ENCODE peak calls at places on chromosomes 2 and 18, in seven cellular contexts. One of them, this sample, is unnamed. For H3K27me3 and H3K36me3, the result is how much of the 10 kb centered on the place peaks cover.

GRCh38 chr2:133247613-133248012 is 320.6 kb downstream of the NCKAP5 start:
- DNase-seq in aorta: no peak
- DNase-seq in effector memory CD4-positive, alpha-beta T cell: no peak
- DNase-seq in cardiac muscle cell: no peak
- DNase-seq in lung: no peak
- DNase-seq in heart left ventricle: no peak
- DNase-seq in SK-N-SH: no peak
- DNase-seq in this sample: no peak

GRCh38 chr2:10286216-10287037 is 16.3 kb upstream of the HPCAL1 start:
- DNase-seq in aorta: no peak
- DNase-seq in effector memory CD4-positive, alpha-beta T cell: no peak
- DNase-seq in cardiac muscle cell: no peak
- DNase-seq in lung: peak
- DNase-seq in heart left ventricle: peak
- DNase-seq in SK-N-SH: peak
- DNase-seq in this sample: peak

GRCh38 chr2:99867690-99868089 is 274.7 kb downstream of the AFF3 start:
- DNase-seq in aorta: no peak
- DNase-seq in effector memory CD4-positive, alpha-beta T cell: no peak
- DNase-seq in cardiac muscle cell: peak
- DNase-seq in lung: no peak
- DNase-seq in heart left ventricle: no peak
- DNase-seq in SK-N-SH: peak
- DNase-seq in this sample: no peak

GRCh38 chr2:2834105-2834504 is 503.0 kb upstream of the MYT1L start:
- DNase-seq in aorta: no peak
- DNase-seq in effector memory CD4-positive, alpha-beta T cell: no peak
- DNase-seq in cardiac muscle cell: no peak
- DNase-seq in lung: no peak
- DNase-seq in heart left ventricle: no peak
- DNase-seq in SK-N-SH: no peak
- DNase-seq in this sample: no peak

GRCh38 chr2:105125428-105125827 is 87.6 kb downstream of the MRPS9 start:
- DNase-seq in aorta: no peak
- DNase-seq in effector memory CD4-positive, alpha-beta T cell: no peak
- DNase-seq in cardiac muscle cell: no peak
- DNase-seq in lung: no peak
- DNase-seq in heart left ventricle: no peak
- DNase-seq in SK-N-SH: peak
- DNase-seq in this sample: no peak

GRCh38 chr18:64287926-64288325 is 139.0 kb upstream of the LINC00305 start:
- DNase-seq in aorta: no peak
- DNase-seq in effector memory CD4-positive, alpha-beta T cell: no peak
- DNase-seq in cardiac muscle cell: no peak
- DNase-seq in lung: no peak
- DNase-seq in heart left ventricle: no peak
- DNase-seq in SK-N-SH: no peak
- DNase-seq in this sample: no peak

GRCh38 chr2:160328748-160329147 is 128.7 kb upstream of the ITGB6 start:
- DNase-seq in aorta: no peak
- DNase-seq in effector memory CD4-positive, alpha-beta T cell: no peak
- DNase-seq in cardiac muscle cell: no peak
- DNase-seq in lung: no peak
- DNase-seq in heart left ventricle: no peak
- DNase-seq in SK-N-SH: no peak
- DNase-seq in this sample: no peak

GRCh38 chr2:98091738-98092137 is 4.8 kb downstream of the VWA3B start:
- DNase-seq in aorta: no peak
- DNase-seq in effector memory CD4-positive, alpha-beta T cell: no peak
- DNase-seq in cardiac muscle cell: no peak
- DNase-seq in lung: no peak
- DNase-seq in heart left ventricle: no peak
- DNase-seq in SK-N-SH: no peak
- DNase-seq in this sample: peak

GRCh38 chr2:54176577-54176976 is 61.2 kb downstream of the ACYP2 start:
- DNase-seq in aorta: no peak
- DNase-seq in effector memory CD4-positive, alpha-beta T cell: no peak
- DNase-seq in cardiac muscle cell: peak
- DNase-seq in lung: peak
- DNase-seq in heart left ventricle: peak
- DNase-seq in SK-N-SH: peak
- DNase-seq in this sample: no peak

GRCh38 chr2:121776885-121777698 is 21.6 kb downstream of the TSN start:
- DNase-seq in aorta: no peak
- DNase-seq in effector memory CD4-positive, alpha-beta T cell: no peak
- DNase-seq in cardiac muscle cell: peak
- DNase-seq in lung: no peak
- DNase-seq in heart left ventricle: no peak
- DNase-seq in SK-N-SH: no peak
- DNase-seq in this sample: no peak

GRCh38 chr2:168685619-168686453 is 116.6 kb upstream of the NOSTRIN start:
- DNase-seq in aorta: no peak
- DNase-seq in effector memory CD4-positive, alpha-beta T cell: no peak
- DNase-seq in cardiac muscle cell: peak
- DNase-seq in lung: no peak
- DNase-seq in heart left ventricle: no peak
- DNase-seq in SK-N-SH: peak
- DNase-seq in this sample: no peak

DNA sequence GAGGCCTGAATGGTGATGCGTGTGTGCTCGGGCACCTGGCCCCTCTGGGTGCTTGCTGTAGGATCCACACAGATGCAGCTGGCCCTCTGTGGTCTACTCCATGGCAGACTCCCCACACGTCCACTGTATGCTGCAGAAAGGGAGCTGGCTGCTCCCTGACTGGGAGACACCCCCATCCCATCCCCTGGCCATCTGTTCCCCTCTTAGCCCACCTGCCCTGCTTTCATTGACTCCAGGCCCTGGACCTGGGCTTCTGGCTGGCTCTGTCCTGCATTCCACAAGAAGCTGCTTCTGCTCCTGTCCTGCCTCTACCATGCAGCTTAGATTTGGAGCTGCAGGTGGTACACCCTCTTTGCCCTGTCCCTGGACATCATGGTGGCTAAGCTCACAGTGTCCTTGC is 80.1 kb downstream of the FHOD3 start:
- DNase-seq in aorta: no peak
- DNase-seq in effector memory CD4-positive, alpha-beta T cell: no peak
- DNase-seq in cardiac muscle cell: no peak
- DNase-seq in lung: no peak
- DNase-seq in heart left ventricle: no peak
- DNase-seq in SK-N-SH: peak
- DNase-seq in this sample: no peak
- H3K27me3 ChIP-seq in aorta: under half
- H3K27me3 ChIP-seq in effector memory CD4-positive, alpha-beta T cell: under half
- H3K27me3 ChIP-seq in cardiac muscle cell: under half
- H3K27me3 ChIP-seq in lung: under half
- H3K27me3 ChIP-seq in heart left ventricle: under half
- H3K27me3 ChIP-seq in SK-N-SH: under half
- H3K27me3 ChIP-seq in this sample: under half

DNA sequence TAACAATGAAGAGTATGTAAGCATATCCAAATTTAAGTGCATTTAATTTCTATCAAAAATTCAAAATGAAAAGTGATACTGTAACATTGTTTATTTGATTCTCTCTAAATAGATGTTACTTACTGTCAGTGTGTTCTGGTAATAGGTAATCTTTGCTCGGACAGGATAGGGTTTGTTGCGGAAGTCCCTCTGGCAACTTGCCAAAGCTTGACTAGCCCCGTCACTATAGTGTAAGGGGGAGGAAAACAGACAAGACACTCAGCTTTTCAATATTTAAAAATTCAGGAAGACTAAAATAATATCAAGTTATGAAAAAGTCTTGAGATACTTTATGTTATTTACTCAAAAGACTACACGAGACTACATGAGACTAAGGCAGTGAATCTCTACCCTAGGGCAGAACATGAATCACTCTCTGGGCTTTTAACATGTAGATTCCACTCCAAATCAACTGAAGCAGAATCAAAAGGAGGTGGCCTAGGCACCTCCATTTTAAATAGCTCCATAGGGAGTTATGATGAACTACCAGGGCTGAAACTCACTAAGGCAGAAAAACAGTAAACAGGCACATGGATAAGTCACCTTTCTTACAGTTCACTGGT is 5.9 kb downstream of the LMAN1 start:
- DNase-seq in aorta: no peak
- DNase-seq in effector memory CD4-positive, alpha-beta T cell: no peak
- DNase-seq in cardiac muscle cell: peak
- DNase-seq in lung: no peak
- DNase-seq in heart left ventricle: no peak
- DNase-seq in SK-N-SH: peak
- DNase-seq in this sample: no peak
- H3K36me3 ChIP-seq in aorta: under half
- H3K36me3 ChIP-seq in effector memory CD4-positive, alpha-beta T cell: under half
- H3K36me3 ChIP-seq in cardiac muscle cell: half or more
- H3K36me3 ChIP-seq in lung: under half
- H3K36me3 ChIP-seq in heart left ventricle: half or more
- H3K36me3 ChIP-seq in SK-N-SH: half or more
- H3K36me3 ChIP-seq in this sample: half or more

GRCh38 chr2:942775-943460 is 7.7 kb upstream of the SNTG2 start:
- DNase-seq in aorta: no peak
- DNase-seq in effector memory CD4-positive, alpha-beta T cell: no peak
- DNase-seq in cardiac muscle cell: no peak
- DNase-seq in lung: no peak
- DNase-seq in heart left ventricle: no peak
- DNase-seq in SK-N-SH: no peak
- DNase-seq in this sample: no peak

GRCh38 chr2:938181-939005 is 12.3 kb upstream of the SNTG2 start:
- DNase-seq in aorta: no peak
- DNase-seq in effector memory CD4-positive, alpha-beta T cell: no peak
- DNase-seq in cardiac muscle cell: peak
- DNase-seq in lung: no peak
- DNase-seq in heart left ventricle: no peak
- DNase-seq in SK-N-SH: no peak
- DNase-seq in this sample: no peak

GRCh38 chr2:941811-942360 is 8.8 kb upstream of the SNTG2 start:
- DNase-seq in aorta: no peak
- DNase-seq in effector memory CD4-positive, alpha-beta T cell: no peak
- DNase-seq in cardiac muscle cell: no peak
- DNase-seq in lung: no peak
- DNase-seq in heart left ventricle: no peak
- DNase-seq in SK-N-SH: no peak
- DNase-seq in this sample: no peak

GRCh38 chr2:937530-937929 is 13.1 kb upstream of the SNTG2 start:
- DNase-seq in aorta: no peak
- DNase-seq in effector memory CD4-positive, alpha-beta T cell: no peak
- DNase-seq in cardiac muscle cell: peak
- DNase-seq in lung: no peak
- DNase-seq in heart left ventricle: no peak
- DNase-seq in SK-N-SH: no peak
- DNase-seq in this sample: no peak

GRCh38 chr2:939936-940620 is 10.6 kb upstream of the SNTG2 start:
- DNase-seq in aorta: no peak
- DNase-seq in effector memory CD4-positive, alpha-beta T cell: no peak
- DNase-seq in cardiac muscle cell: peak
- DNase-seq in lung: no peak
- DNase-seq in heart left ventricle: no peak
- DNase-seq in SK-N-SH: no peak
- DNase-seq in this sample: no peak
- H3K27me3 ChIP-seq in aorta: under half
- H3K27me3 ChIP-seq in effector memory CD4-positive, alpha-beta T cell: under half
- H3K27me3 ChIP-seq in cardiac muscle cell: under half
- H3K27me3 ChIP-seq in lung: under half
- H3K27me3 ChIP-seq in heart left ventricle: under half
- H3K27me3 ChIP-seq in SK-N-SH: under half
- H3K27me3 ChIP-seq in this sample: under half

DNA sequence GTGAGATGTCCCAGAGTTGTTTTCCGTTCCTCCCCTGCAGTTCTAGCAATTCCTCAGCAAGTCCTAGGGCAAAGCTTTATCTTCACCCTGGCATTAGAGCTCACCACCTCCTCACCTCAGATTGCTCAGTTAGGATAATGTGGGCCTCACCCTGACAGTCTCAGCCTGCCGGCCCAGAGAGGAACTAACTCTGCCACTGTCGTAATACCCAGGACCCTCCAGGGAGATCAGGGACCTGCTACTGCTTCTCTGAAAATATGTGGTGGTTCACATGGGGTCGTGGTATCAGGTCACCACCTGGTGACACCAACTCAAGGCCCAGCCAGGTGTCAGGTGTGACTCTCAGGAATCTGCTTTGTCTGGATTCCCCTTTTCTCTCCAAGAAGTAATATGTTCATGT is 120.7 kb downstream of the FEZ2 start:
- DNase-seq in aorta: no peak
- DNase-seq in effector memory CD4-positive, alpha-beta T cell: no peak
- DNase-seq in cardiac muscle cell: no peak
- DNase-seq in lung: no peak
- DNase-seq in heart left ventricle: no peak
- DNase-seq in SK-N-SH: no peak
- DNase-seq in this sample: no peak
- H3K36me3 ChIP-seq in aorta: under half
- H3K36me3 ChIP-seq in effector memory CD4-positive, alpha-beta T cell: under half
- H3K36me3 ChIP-seq in cardiac muscle cell: under half
- H3K36me3 ChIP-seq in lung: under half
- H3K36me3 ChIP-seq in heart left ventricle: half or more
- H3K36me3 ChIP-seq in SK-N-SH: half or more
- H3K36me3 ChIP-seq in this sample: under half

GRCh38 chr2:157692768-157693167 is 64.1 kb upstream of the ACVR1C start:
- DNase-seq in aorta: no peak
- DNase-seq in effector memory CD4-positive, alpha-beta T cell: no peak
- DNase-seq in cardiac muscle cell: peak
- DNase-seq in lung: no peak
- DNase-seq in heart left ventricle: no peak
- DNase-seq in SK-N-SH: no peak
- DNase-seq in this sample: no peak

GRCh38 chr2:157699009-157699408 is 70.3 kb upstream of the ACVR1C start:
- DNase-seq in aorta: no peak
- DNase-seq in effector memory CD4-positive, alpha-beta T cell: no peak
- DNase-seq in cardiac muscle cell: no peak
- DNase-seq in lung: no peak
- DNase-seq in heart left ventricle: no peak
- DNase-seq in SK-N-SH: no peak
- DNase-seq in this sample: no peak

GRCh38 chr2:157699806-157700205 is 71.1 kb upstream of the ACVR1C start:
- DNase-seq in aorta: no peak
- DNase-seq in effector memory CD4-positive, alpha-beta T cell: no peak
- DNase-seq in cardiac muscle cell: no peak
- DNase-seq in lung: no peak
- DNase-seq in heart left ventricle: no peak
- DNase-seq in SK-N-SH: no peak
- DNase-seq in this sample: no peak

GRCh38 chr2:157698430-157698829 is 69.8 kb upstream of the ACVR1C start:
- DNase-seq in aorta: no peak
- DNase-seq in effector memory CD4-positive, alpha-beta T cell: no peak
- DNase-seq in cardiac muscle cell: peak
- DNase-seq in lung: no peak
- DNase-seq in heart left ventricle: no peak
- DNase-seq in SK-N-SH: no peak
- DNase-seq in this sample: no peak

DNA sequence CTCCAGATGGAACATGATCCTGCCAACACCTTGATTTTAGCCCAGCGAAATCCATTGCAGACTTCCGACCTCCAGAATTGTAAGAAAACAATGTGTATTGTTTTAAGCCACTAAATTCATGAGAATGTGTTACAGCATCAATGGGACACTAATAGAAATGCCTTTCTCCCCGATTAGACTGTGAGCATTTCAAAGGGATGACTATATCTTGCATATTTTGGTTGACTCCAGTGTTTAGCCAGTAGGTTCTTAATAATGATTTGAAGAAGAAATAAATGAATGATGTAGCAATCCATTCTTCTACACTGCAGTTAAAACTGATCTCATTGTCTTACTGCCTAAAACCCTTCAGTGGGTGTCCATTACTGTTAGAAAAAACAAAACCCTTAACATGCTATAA is 67.4 kb upstream of the ACVR1C start:
- DNase-seq in aorta: no peak
- DNase-seq in effector memory CD4-positive, alpha-beta T cell: no peak
- DNase-seq in cardiac muscle cell: no peak
- DNase-seq in lung: no peak
- DNase-seq in heart left ventricle: no peak
- DNase-seq in SK-N-SH: no peak
- DNase-seq in this sample: no peak
- H3K27me3 ChIP-seq in aorta: under half
- H3K27me3 ChIP-seq in effector memory CD4-positive, alpha-beta T cell: under half
- H3K27me3 ChIP-seq in cardiac muscle cell: under half
- H3K27me3 ChIP-seq in lung: under half
- H3K27me3 ChIP-seq in heart left ventricle: under half
- H3K27me3 ChIP-seq in SK-N-SH: under half
- H3K27me3 ChIP-seq in this sample: under half